ENCODE peak calls at places on chromosomes 13 and 19, in nine cellular contexts. B is H9, G is kidney epithelial cell, P is gastrocnemius medialis, K is lower lobe of right lung, E is PC-3, H is A673, F is BJ, V is cardiac muscle cell. Y is an unnamed sample. For H3K27me3, the result is how much of the 10 kb centered on the place peaks cover.

GRCh38 chr13:89755729-89756492 is 1591.6 kb upstream of the MIR17HG start:
- DNase-seq in V (no peak), B (no peak), G (no peak), K (no peak), E (no peak), F (no peak), P (no peak), H (no peak), Y (no peak)

GRCh38 chr13:93708323-93709075 is 481.9 kb downstream of the GPC6 start:
- DNase-seq in G (no peak), B (no peak), H (no peak), P (no peak), F (no peak), V (no peak), K (no peak), E (peak), Y (no peak)

GRCh38 chr19:57241181-57241580 is 749 bp downstream of the ZNF805 start:
- DNase-seq in V (peak), B (no peak), F (no peak), E (no peak), G (no peak), H (no peak), K (no peak), P (no peak), Y (no peak)

GRCh38 chr19:9996541-9996940 is 13.8 kb downstream of the COL5A3 start:
- DNase-seq in F (no peak), P (no peak), G (no peak), V (no peak), E (no peak), B (no peak), K (no peak), H (no peak), Y (no peak)

GRCh38 chr19:32868206-32868950 is 1.2 kb downstream of the SLC7A9 start:
- DNase-seq in H (no peak), E (no peak), B (no peak), P (no peak), G (no peak), K (no peak), F (no peak), V (no peak), Y (no peak)

GRCh38 chr13:57546942-57547341 is 84.6 kb upstream of the PCDH17 start:
- DNase-seq in P (no peak), F (no peak), H (no peak), E (no peak), G (no peak), B (no peak), K (no peak), V (no peak), Y (no peak)

GRCh38 chr19:34485831-34486230 is 4.3 kb downstream of the WTIP start:
- DNase-seq in E (no peak), V (no peak), F (no peak), G (no peak), K (no peak), H (no peak), B (no peak), P (no peak), Y (no peak)

GRCh38 chr13:71867101-71867814 is at the start of gene DACH1:
- DNase-seq in H (peak), E (peak), G (peak), B (peak), F (no peak), K (peak), V (peak), P (no peak), Y (no peak)

GRCh38 chr13:18995259-18995873 is 186.3 kb downstream of the TUBA3C start:
- DNase-seq in P (no peak), K (no peak), H (no peak), E (no peak), F (no peak), B (no peak), G (no peak), V (no peak), Y (no peak)

GRCh38 chr19:51010066-51010795 is 8.8 kb upstream of the KLK8 start:
- DNase-seq in F (no peak), K (no peak), G (no peak), E (peak), H (no peak), V (no peak), B (no peak), P (no peak), Y (no peak)

GRCh38 chr13:98327326-98328314 is 150.6 kb upstream of the RNF113B start:
- DNase-seq in H (peak), K (no peak), E (no peak), G (peak), P (no peak), B (peak), F (no peak), V (peak), Y (no peak)

GRCh38 chr19:4829001-4829712 is 2.4 kb downstream of the TICAM1 start:
- DNase-seq in H (no peak), F (no peak), V (no peak), P (no peak), E (no peak), K (no peak), G (no peak), B (no peak), Y (no peak)

GRCh38 chr19:17540174-17540573 is 15.3 kb upstream of the COLGALT1 start:
- DNase-seq in K (no peak), E (no peak), G (no peak), P (no peak), B (no peak), H (no peak), V (no peak), F (no peak), Y (no peak)
- H3K27me3 ChIP-seq in K (under half), E (under half), G (under half), P (under half), B (under half), H (under half), V (under half), F (under half), Y (under half)

GRCh38 chr19:49422407-49423277 is 599 bp downstream of the PTH2 start:
- DNase-seq in B (peak), G (no peak), F (no peak), P (no peak), H (peak), E (no peak), V (peak), K (no peak), Y (no peak)
- H3K27me3 ChIP-seq in B (under half), G (half or more), F (half or more), P (half or more), H (half or more), E (half or more), V (half or more), K (half or more), Y (under half)

DNA sequence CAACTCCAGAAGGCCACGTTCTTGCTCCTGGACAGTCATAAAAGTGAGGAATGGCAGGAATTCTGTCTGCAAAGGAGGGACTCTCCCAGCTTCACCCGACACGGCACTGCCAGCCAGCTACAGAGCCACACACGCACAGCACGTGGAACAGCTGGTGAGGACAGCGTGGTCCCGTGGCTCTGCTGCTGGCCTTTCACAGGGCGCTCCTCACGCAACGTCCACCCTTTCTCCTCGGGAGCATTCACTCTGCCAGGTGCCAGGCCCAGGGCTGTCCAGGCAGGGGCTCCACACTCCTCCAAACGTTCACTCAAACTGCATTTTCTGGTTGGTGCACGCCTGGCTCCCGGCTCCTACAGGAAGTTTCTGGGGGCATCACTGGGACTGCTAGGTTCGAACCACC is 14.4 kb downstream of the GRTP1 start:
- DNase-seq in E (no peak), G (no peak), B (peak), F (no peak), V (no peak), K (peak), P (no peak), H (no peak), Y (peak)
- H3K27me3 ChIP-seq in E (under half), G (under half), B (under half), F (under half), V (under half), K (under half), P (under half), H (under half), Y (under half)

GRCh38 chr19:15923702-15924101 is 10.6 kb downstream of the CYP4F11 start:
- DNase-seq in H (no peak), K (no peak), F (no peak), B (no peak), P (no peak), G (no peak), V (no peak), E (no peak), Y (no peak)
- H3K27me3 ChIP-seq in H (under half), K (under half), F (under half), B (under half), P (under half), G (under half), V (under half), E (under half), Y (under half)

GRCh38 chr19:35959040-35959967 is 23.1 kb downstream of the LRFN3 start:
- DNase-seq in B (peak), V (no peak), E (no peak), H (peak), F (no peak), K (peak), G (no peak), P (no peak), Y (no peak)

GRCh38 chr19:35963514-35963913 is 27.3 kb downstream of the LRFN3 start:
- DNase-seq in B (peak), V (peak), F (no peak), H (peak), E (peak), P (no peak), G (peak), K (no peak), Y (no peak)

GRCh38 chr19:35958660-35959039 is 22.5 kb downstream of the LRFN3 start:
- DNase-seq in K (no peak), G (no peak), F (no peak), E (no peak), H (no peak), V (no peak), B (no peak), P (no peak), Y (no peak)

GRCh38 chr19:35959968-35960320 is 23.8 kb downstream of the LRFN3 start:
- DNase-seq in V (no peak), G (no peak), F (no peak), E (no peak), K (no peak), P (no peak), B (peak), H (no peak), Y (no peak)

DNA sequence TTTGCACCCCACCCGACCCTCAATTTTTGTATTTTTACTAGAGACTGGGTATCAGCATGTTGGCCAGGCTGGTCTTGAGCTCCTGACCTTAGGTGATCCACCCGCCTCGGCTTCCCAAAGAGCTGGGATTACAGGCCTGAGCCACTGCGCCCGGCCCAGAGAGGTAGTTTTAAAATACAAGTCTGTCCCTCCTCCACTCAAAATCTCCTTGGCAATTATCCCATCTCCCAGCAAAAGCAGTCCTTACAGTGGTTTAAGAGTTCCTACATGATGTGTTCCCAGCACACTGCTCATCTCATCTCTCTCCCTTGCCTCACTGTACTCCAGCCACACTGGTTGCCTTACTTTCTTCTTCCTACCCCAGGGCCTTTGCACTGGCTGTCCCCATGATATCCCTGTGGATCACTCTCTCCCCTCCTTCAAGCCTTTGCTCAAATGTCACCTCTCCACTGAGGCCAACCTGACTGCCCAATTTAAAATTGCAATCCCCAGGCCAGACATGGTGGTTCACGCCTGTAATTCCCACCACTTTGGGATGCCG is 24.3 kb downstream of the LRFN3 start:
- DNase-seq in F (no peak), H (no peak), E (no peak), G (no peak), K (no peak), P (no peak), V (no peak), B (no peak), Y (no peak)
- H3K27me3 ChIP-seq in F (under half), H (under half), E (under half), G (under half), K (half or more), P (under half), V (half or more), B (under half), Y (under half)

GRCh38 chr19:919157-920050 is 2.3 kb downstream of the KISS1R start:
- DNase-seq in H (peak), E (peak), F (no peak), K (no peak), V (peak), B (no peak), P (no peak), G (no peak), Y (no peak)
- H3K27me3 ChIP-seq in H (under half), E (under half), F (under half), K (half or more), V (half or more), B (under half), P (half or more), G (under half), Y (under half)